ENCODE peak calls at places on chromosomes 6 and 20, in six cellular contexts. K, V, W, O, U and B are unnamed samples.

GRCh38 chr6:31728767-31729514 is at the start of gene DDAH2:
- DNase-seq in K (no peak), V (no peak), W (no peak), O (no peak), U (no peak), B (peak; percentile 18)

GRCh38 chr20:48359692-48360337 is 468.0 kb downstream of the PREX1 start:
- DNase-seq in K (no peak), V (no peak), W (no peak), O (no peak), U (no peak), B (no peak)

GRCh38 chr20:39042279-39043150 is 80.4 kb downstream of the DHX35 start:
- DNase-seq in K (no peak), V (no peak), W (no peak), O (peak; percentile 12), U (peak; percentile 10), B (no peak)

GRCh38 chr6:23420659-23421350 is 705.2 kb upstream of the NRSN1 start:
- DNase-seq in K (no peak), V (no peak), W (peak; percentile 13), O (no peak), U (no peak), B (no peak)

GRCh38 chr6:28117386-28118050 is 6.9 kb upstream of the ZSCAN16 start:
- DNase-seq in K (no peak), V (no peak), W (no peak), O (no peak), U (no peak), B (no peak)

GRCh38 chr6:157714153-157714490 is 108.9 kb upstream of the SNX9 start:
- DNase-seq in K (no peak), V (no peak), W (no peak), O (peak; percentile 98), U (peak; percentile 40), B (no peak)

GRCh38 chr6:31972709-31973350 is 892 bp upstream of the DXO start:
- DNase-seq in K (no peak), V (no peak), W (no peak), O (no peak), U (peak; percentile 54), B (no peak)

GRCh38 chr6:41111017-41111416 is 38.2 kb downstream of the NFYA start:
- DNase-seq in K (no peak), V (no peak), W (no peak), O (no peak), U (no peak), B (no peak)

GRCh38 chr6:25499851-25500250 is 152.2 kb upstream of the SCGN start:
- DNase-seq in K (no peak), V (no peak), W (no peak), O (no peak), U (no peak), B (no peak)

GRCh38 chr6:10485406-10485805 is 35.7 kb upstream of the GCNT2 start:
- DNase-seq in K (no peak), V (no peak), W (no peak), O (no peak), U (no peak), B (no peak)

GRCh38 chr6:52022675-52023074 is 64.7 kb downstream of the PKHD1 start:
- DNase-seq in K (no peak), V (no peak), W (no peak), O (no peak), U (no peak), B (no peak)

GRCh38 chr6:149015224-149015876 is 268.5 kb downstream of the UST start:
- DNase-seq in K (no peak), V (no peak), W (peak; percentile 52), O (no peak), U (peak; percentile 80), B (no peak)

GRCh38 chr6:2942916-2943563 is 28.3 kb downstream of the SERPINB6 start:
- DNase-seq in K (no peak), V (no peak), W (no peak), O (no peak), U (no peak), B (no peak)

GRCh38 chr6:33075568-33076405 is at the start of gene HLA-DPB1:
- DNase-seq in K (no peak), V (peak; percentile 62), W (peak; percentile 59), O (peak; percentile 13), U (peak; percentile 67), B (no peak)

GRCh38 chr6:34517461-34517868 is 38.7 kb downstream of the SPDEF start:
- DNase-seq in K (no peak), V (no peak), W (no peak), O (no peak), U (no peak), B (no peak)

GRCh38 chr20:45365444-45365970 is 2.6 kb downstream of the SYS1 start:
- DNase-seq in K (no peak), V (no peak), W (no peak), O (no peak), U (no peak), B (no peak)

GRCh38 chr6:4253604-4254211 is 118.3 kb upstream of the ECI2 start:
- DNase-seq in K (no peak), V (no peak), W (peak; percentile 59), O (peak; percentile 37), U (peak; percentile 87), B (peak; percentile 4)

GRCh38 chr6:48032156-48032555 is 78.8 kb downstream of the PTCHD4 start:
- DNase-seq in K (no peak), V (no peak), W (peak; percentile 79), O (peak; percentile 67), U (peak; percentile 86), B (no peak)

GRCh38 chr6:169782966-169783760 is 31.7 kb downstream of the ERMARD start:
- DNase-seq in K (no peak), V (no peak), W (no peak), O (no peak), U (no peak), B (no peak)

GRCh38 chr6:21780144-21780543 is 186.6 kb downstream of the SOX4 start:
- DNase-seq in K (no peak), V (no peak), W (no peak), O (no peak), U (no peak), B (no peak)

GRCh38 chr20:31706607-31707257 is 15.9 kb downstream of the BCL2L1 start:
- DNase-seq in K (no peak), V (no peak), W (no peak), O (no peak), U (peak; percentile 52), B (no peak)

GRCh38 chr20:845226-845868 is 11.8 kb downstream of the FAM110A start:
- DNase-seq in K (no peak), V (peak; percentile 22), W (no peak), O (no peak), U (no peak), B (peak; percentile 42)

GRCh38 chr20:48260370-48260769 is 475.1 kb upstream of the SULF2 start:
- DNase-seq in K (no peak), V (no peak), W (no peak), O (no peak), U (no peak), B (no peak)

GRCh38 chr6:151376440-151376839 is 14.9 kb downstream of the ZBTB2 start:
- DNase-seq in K (no peak), V (no peak), W (no peak), O (no peak), U (no peak), B (no peak)

GRCh38 chr6:170236131-170236851 is 54.6 kb downstream of the DLL1 start:
- DNase-seq in K (no peak), V (no peak), W (no peak), O (no peak), U (no peak), B (peak; percentile 0)

GRCh38 chr6:86934365-86934764 is 3.0 kb upstream of the HTR1E start:
- DNase-seq in K (no peak), V (no peak), W (no peak), O (no peak), U (no peak), B (no peak)

GRCh38 chr20:20489623-20490341 is 121.9 kb downstream of the INSM1 start:
- DNase-seq in K (no peak), V (no peak), W (no peak), O (no peak), U (no peak), B (no peak)

GRCh38 chr6:112384511-112384910 is 37.4 kb downstream of the RFPL4B start:
- DNase-seq in K (no peak), V (no peak), W (no peak), O (no peak), U (no peak), B (no peak)

GRCh38 chr6:42831237-42831636 is 48.2 kb upstream of the RPL7L1 start:
- DNase-seq in K (no peak), V (no peak), W (peak; percentile 1), O (no peak), U (no peak), B (no peak)

GRCh38 chr20:37445041-37445440 is 76.0 kb upstream of the NNAT start:
- DNase-seq in K (no peak), V (no peak), W (no peak), O (no peak), U (no peak), B (no peak)

GRCh38 chr20:6693178-6693807 is 74.2 kb upstream of the BMP2 start:
- DNase-seq in K (no peak), V (no peak), W (no peak), O (no peak), U (no peak), B (no peak)

GRCh38 chr6:164243012-164243610 is 828.6 kb downstream of the QKI start:
- DNase-seq in K (no peak), V (no peak), W (no peak), O (no peak), U (no peak), B (no peak)

GRCh38 chr6:112372213-112372806 is 25.2 kb downstream of the RFPL4B start:
- DNase-seq in K (no peak), V (peak; percentile 27), W (peak; percentile 39), O (no peak), U (peak; percentile 53), B (no peak)

GRCh38 chr6:79133173-79133572 is 55.1 kb upstream of the PHIP start:
- DNase-seq in K (no peak), V (no peak), W (no peak), O (no peak), U (no peak), B (no peak)

GRCh38 chr6:72931325-72931903 is 293.9 kb downstream of the KHDC1L start:
- DNase-seq in K (no peak), V (no peak), W (no peak), O (no peak), U (no peak), B (no peak)

GRCh38 chr6:117536317-117536716 is 53.8 kb downstream of the DCBLD1 start:
- DNase-seq in K (no peak), V (no peak), W (peak; percentile 8), O (no peak), U (peak; percentile 33), B (no peak)